ENCODE peak calls at places on chromosome 6, in nine cellular contexts. Z, T, Q, W, B, K, A, V and H are unnamed samples.

GRCh38 chr6:106415920-106416319 is 55.4 kb downstream of the CRYBG1 start:
- DNase-seq in Z (no peak), T (no peak), Q (no peak), W (no peak), B (no peak), K (no peak), A (no peak), V (no peak), H (no peak)

GRCh38 chr6:159981591-159982245 is 12.8 kb downstream of the IGF2R start:
- DNase-seq in Z (peak), T (no peak), Q (peak), W (no peak), B (peak), K (no peak), A (peak), V (no peak), H (no peak)

GRCh38 chr6:165321150-165321549 is 11.7 kb upstream of the C6orf118 start:
- DNase-seq in Z (no peak), T (no peak), Q (no peak), W (no peak), B (no peak), K (no peak), A (no peak), V (no peak), H (no peak)

GRCh38 chr6:402901-403658 is 11.5 kb downstream of the IRF4 start:
- DNase-seq in Z (no peak), T (no peak), Q (no peak), W (no peak), B (no peak), K (no peak), A (no peak), V (no peak), H (no peak)

GRCh38 chr6:154848580-154848979 is 115.4 kb downstream of the SCAF8 start:
- DNase-seq in Z (peak), T (no peak), Q (no peak), W (no peak), B (no peak), K (no peak), A (no peak), V (no peak), H (no peak)

GRCh38 chr6:54060286-54060685 is 51.0 kb upstream of the MLIP start:
- DNase-seq in Z (peak), T (no peak), Q (no peak), W (no peak), B (no peak), K (no peak), A (no peak), V (peak), H (no peak)

GRCh38 chr6:73455865-73456629 is 4.0 kb upstream of the CGAS start:
- DNase-seq in Z (peak), T (no peak), Q (no peak), W (no peak), B (no peak), K (no peak), A (no peak), V (no peak), H (no peak)

GRCh38 chr6:48080227-48081009 is 30.6 kb downstream of the PTCHD4 start:
- DNase-seq in Z (peak), T (no peak), Q (no peak), W (no peak), B (no peak), K (no peak), A (no peak), V (no peak), H (no peak)

GRCh38 chr6:29831776-29832175 is 4.2 kb downstream of the HLA-G start:
- DNase-seq in Z (no peak), T (no peak), Q (no peak), W (no peak), B (no peak), K (no peak), A (no peak), V (no peak), H (no peak)